ENCODE peak calls at places on chromosome 15, in four cellular contexts. U is CD4-positive, alpha-beta T cell; O is gastrocnemius medialis; K is body of pancreas. V is an unnamed sample.

GRCh38 chr15:33534642-33535041 is 223.9 kb downstream of the RYR3 start:
- DNase-seq in U (no peak), O (no peak), K (no peak), V (no peak)

GRCh38 chr15:75732809-75733451 is 20.3 kb upstream of the CSPG4 start:
- DNase-seq in U (peak), O (peak), K (peak), V (peak)

GRCh38 chr15:93835378-93835777 is 396.0 kb upstream of the MCTP2 start:
- DNase-seq in U (no peak), O (no peak), K (no peak), V (no peak)

GRCh38 chr15:85555875-85556617 is 175.6 kb downstream of the AKAP13 start:
- DNase-seq in U (no peak), O (no peak), K (no peak), V (no peak)

GRCh38 chr15:99450896-99451358 is 114.9 kb upstream of the MEF2A start:
- DNase-seq in U (peak), O (peak), K (no peak), V (peak)

GRCh38 chr15:75861750-75862402 is 18.6 kb downstream of the UBE2Q2 start:
- DNase-seq in U (no peak), O (no peak), K (no peak), V (no peak)

GRCh38 chr15:90407871-90408317 is 19.9 kb downstream of the IQGAP1 start:
- DNase-seq in U (no peak), O (no peak), K (no peak), V (no peak)

GRCh38 chr15:74399511-74400312 is 32.3 kb upstream of the CYP11A1 start:
- DNase-seq in U (peak), O (no peak), K (no peak), V (peak)

GRCh38 chr15:61411941-61412510 is 182.9 kb upstream of the RORA start:
- DNase-seq in U (no peak), O (no peak), K (no peak), V (no peak)

GRCh38 chr15:81514769-81515168 is 140.8 kb upstream of the TMC3 start:
- DNase-seq in U (no peak), O (no peak), K (no peak), V (no peak)

GRCh38 chr15:91909574-91909973 is 56.1 kb downstream of the SLCO3A1 start:
- DNase-seq in U (no peak), O (no peak), K (no peak), V (no peak)

GRCh38 chr15:89378699-89379422 is 44.2 kb upstream of the POLG start:
- DNase-seq in U (no peak), O (no peak), K (no peak), V (no peak)

GRCh38 chr15:26628879-26629529 is 143.9 kb downstream of the GABRB3 start:
- DNase-seq in U (no peak), O (no peak), K (peak), V (no peak)

GRCh38 chr15:51380999-51381806 is 39.7 kb downstream of the GLDN start:
- DNase-seq in U (no peak), O (peak), K (peak), V (peak)

GRCh38 chr15:68447209-68447608 is 15.2 kb upstream of the ITGA11 start:
- DNase-seq in U (no peak), O (no peak), K (no peak), V (no peak)

GRCh38 chr15:90058308-90058707 is 44.0 kb downstream of the IDH2 start:
- DNase-seq in U (no peak), O (no peak), K (no peak), V (no peak)

GRCh38 chr15:41930221-41930866 is 36.5 kb upstream of the SPTBN5 start:
- DNase-seq in U (no peak), O (peak), K (no peak), V (peak)

GRCh38 chr15:74384566-74385441 is 17.4 kb upstream of the CYP11A1 start:
- DNase-seq in U (no peak), O (no peak), K (no peak), V (no peak)

GRCh38 chr15:32887090-32887489 is 169.3 kb downstream of the GREM1 start:
- DNase-seq in U (no peak), O (no peak), K (no peak), V (no peak)

GRCh38 chr15:101618056-101618455 is 34.1 kb downstream of the TM2D3 start:
- DNase-seq in U (no peak), O (no peak), K (no peak), V (no peak)

GRCh38 chr15:58369261-58369699 is 62.5 kb upstream of the LIPC start:
- DNase-seq in U (no peak), O (no peak), K (no peak), V (no peak)

GRCh38 chr15:83920115-83920514 is 266.2 kb downstream of the ADAMTSL3 start:
- DNase-seq in U (no peak), O (no peak), K (no peak), V (peak)

GRCh38 chr15:42084465-42085235 is 9.7 kb downstream of the PLA2G4D start:
- DNase-seq in U (peak), O (peak), K (peak), V (peak)

GRCh38 chr15:90594297-90594696 is 64.6 kb downstream of the CRTC3 start:
- DNase-seq in U (peak), O (peak), K (peak), V (no peak)

GRCh38 chr15:84981711-84982300 is at the start of gene PDE8A:
- DNase-seq in U (peak), O (no peak), K (peak), V (peak)

GRCh38 chr15:41495736-41496599 is 2.3 kb downstream of the ITPKA start:
- DNase-seq in U (no peak), O (no peak), K (peak), V (no peak)

GRCh38 chr15:98976500-98976899 is 31.1 kb downstream of the PGPEP1L start:
- DNase-seq in U (no peak), O (no peak), K (no peak), V (no peak)

GRCh38 chr15:85743392-85744045 is 51.2 kb downstream of the KLHL25 start:
- DNase-seq in U (no peak), O (no peak), K (no peak), V (peak)

GRCh38 chr15:83947156-83947555 is 288.4 kb upstream of the GOLGA6L4 start:
- DNase-seq in U (no peak), O (no peak), K (no peak), V (no peak)

GRCh38 chr15:71348597-71348996 is 233.3 kb downstream of the THSD4 start:
- DNase-seq in U (no peak), O (no peak), K (no peak), V (no peak)

GRCh38 chr15:70569139-70569717 is 194.1 kb downstream of the UACA start:
- DNase-seq in U (no peak), O (no peak), K (peak), V (peak)

GRCh38 chr15:43150171-43150929 is 17.0 kb downstream of the TMEM62 start:
- DNase-seq in U (no peak), O (no peak), K (no peak), V (peak)

GRCh38 chr15:90845201-90845949 is 23.0 kb upstream of the FURIN start:
- DNase-seq in U (no peak), O (no peak), K (no peak), V (peak)

GRCh38 chr15:48358229-48358641 is 27.0 kb downstream of the DUT start:
- DNase-seq in U (no peak), O (no peak), K (no peak), V (no peak)

GRCh38 chr15:75887178-75887577 is 16.5 kb upstream of the FBXO22 start:
- DNase-seq in U (no peak), O (no peak), K (no peak), V (no peak)

GRCh38 chr15:83475551-83475950 is 28.4 kb downstream of the SH3GL3 start:
- DNase-seq in U (no peak), O (no peak), K (no peak), V (peak)

GRCh38 chr15:79966634-79967330 is 4.2 kb downstream of the BCL2A1 start:
- DNase-seq in U (no peak), O (no peak), K (no peak), V (no peak)

GRCh38 chr15:75606711-75607684 is 18.5 kb downstream of the SNUPN start:
- DNase-seq in U (peak), O (no peak), K (no peak), V (no peak)

GRCh38 chr15:95457520-95457919 is 873.0 kb upstream of the NR2F2 start:
- DNase-seq in U (no peak), O (no peak), K (no peak), V (no peak)
- H3K27ac ChIP-seq in U (no peak), O (peak), K (no peak), V (no peak)

DNA sequence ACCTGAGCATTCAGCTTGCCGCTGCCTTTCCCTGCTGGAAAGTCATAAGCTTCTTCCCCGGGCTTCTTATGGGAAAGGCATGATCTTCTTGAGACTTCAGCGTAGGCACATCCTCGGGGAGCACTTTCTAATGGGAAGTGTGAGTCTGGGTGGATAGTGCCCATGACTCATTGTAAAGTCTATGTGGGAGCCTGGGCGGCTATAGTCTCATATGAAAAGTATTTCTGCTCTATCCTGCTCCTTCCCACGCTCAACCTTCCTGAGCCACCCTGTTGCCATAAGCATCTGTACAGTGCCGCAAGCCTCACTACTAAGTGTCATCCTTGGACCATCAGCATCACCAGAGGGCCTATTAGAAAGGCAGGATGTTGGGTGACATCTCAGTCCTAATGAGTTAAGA is 309.9 kb upstream of the THBS1 start:
- DNase-seq in U (no peak), O (no peak), K (no peak), V (no peak)
- H3K27ac ChIP-seq in U (no peak), O (no peak), K (no peak), V (no peak)

DNA sequence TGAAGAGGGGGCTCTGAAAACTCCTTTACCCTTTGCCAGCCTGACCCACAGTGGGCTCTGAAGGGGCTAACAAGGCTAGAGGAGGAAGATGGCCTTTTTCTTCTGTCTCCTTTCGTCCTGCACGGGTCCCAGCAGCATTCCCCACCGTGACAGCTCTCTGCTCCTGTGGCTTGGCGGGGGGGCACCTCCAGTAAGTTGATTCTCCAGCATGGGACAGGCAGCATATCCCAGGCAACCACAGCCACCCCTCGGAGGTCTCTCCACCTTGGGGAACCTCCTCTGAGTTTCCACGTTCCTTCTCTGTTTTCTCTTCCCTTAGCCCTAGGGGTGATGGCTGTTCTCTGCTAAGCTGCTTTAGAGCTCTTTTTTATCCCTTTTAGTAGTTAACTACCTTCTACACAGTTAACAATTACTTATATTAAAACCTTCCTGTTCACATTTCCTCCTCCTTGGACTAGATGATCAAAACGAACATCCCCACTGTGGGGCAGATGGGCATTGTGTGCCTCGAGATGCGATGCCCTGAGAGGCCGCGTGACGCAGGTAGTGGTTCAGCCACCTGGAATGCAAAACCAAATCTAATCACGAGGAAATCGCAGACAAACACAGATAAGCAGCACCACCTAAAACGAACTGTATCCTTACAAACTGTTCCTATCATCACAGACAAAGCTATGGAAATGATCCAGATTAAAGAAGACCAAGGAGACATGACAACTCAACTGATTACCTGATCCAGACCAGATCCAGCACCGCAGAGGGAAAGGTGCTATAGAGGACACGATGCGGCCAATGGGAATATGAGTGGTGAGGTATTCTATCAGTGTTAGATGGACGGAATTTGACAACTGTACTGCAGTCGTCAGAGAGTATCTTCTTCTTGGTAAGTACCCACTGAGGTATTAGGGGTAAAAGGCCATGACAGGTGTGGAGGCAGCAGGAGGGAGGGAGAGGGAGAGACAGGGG is 27.7 kb downstream of the TSPAN3 start:
- DNase-seq in U (no peak), O (no peak), K (no peak), V (no peak)
- H3K27ac ChIP-seq in U (no peak), O (peak), K (no peak), V (no peak)

DNA sequence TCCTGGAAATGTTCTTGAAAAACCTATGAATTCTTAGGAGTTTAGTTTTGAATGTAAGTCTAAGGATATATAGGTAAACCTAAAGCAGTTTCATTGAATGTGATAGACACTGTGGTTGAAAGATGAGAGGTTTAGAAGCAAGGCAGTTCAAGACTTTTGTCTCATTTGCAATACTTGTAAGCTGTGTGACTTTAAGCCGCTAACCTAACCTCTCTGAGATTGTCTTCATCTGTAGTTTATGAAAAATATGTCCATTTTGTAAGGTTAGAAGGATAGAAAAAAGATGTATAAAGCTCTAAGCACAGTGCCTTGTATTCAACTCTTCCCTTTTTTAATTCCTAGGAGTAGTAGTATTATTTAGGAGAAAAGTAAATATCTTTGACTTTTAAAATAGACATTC is 306.6 kb upstream of the ARRDC4 start:
- DNase-seq in U (no peak), O (no peak), K (no peak), V (no peak)
- H3K27ac ChIP-seq in U (no peak), O (no peak), K (no peak), V (no peak)

DNA sequence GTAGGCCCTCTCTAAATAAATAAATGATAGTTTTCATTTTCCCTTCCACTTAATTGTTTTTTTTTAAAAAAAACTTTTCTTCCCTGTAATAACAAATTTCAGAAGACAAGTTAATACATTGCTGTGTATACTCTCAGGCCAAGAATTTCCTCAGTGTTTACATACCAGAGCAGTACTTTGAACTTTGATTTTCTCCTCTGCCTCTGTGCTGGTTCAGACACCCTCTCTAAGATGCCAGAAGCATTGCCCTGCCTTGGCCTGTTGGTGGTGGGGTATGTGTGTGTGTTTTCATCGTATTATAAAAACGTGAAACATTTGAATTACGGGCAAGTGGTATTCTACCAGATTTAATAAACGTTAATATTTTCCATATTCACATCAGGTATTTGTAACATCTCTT is 70.1 kb downstream of the SMAD3 start:
- DNase-seq in U (no peak), O (no peak), K (no peak), V (no peak)
- H3K27ac ChIP-seq in U (peak), O (peak), K (peak), V (no peak)

GRCh38 chr15:72358532-72359180 is 17.2 kb downstream of the HEXA start:
- DNase-seq in U (no peak), O (peak), K (peak), V (peak)
- H3K27ac ChIP-seq in U (peak), O (peak), K (no peak), V (no peak)

DNA sequence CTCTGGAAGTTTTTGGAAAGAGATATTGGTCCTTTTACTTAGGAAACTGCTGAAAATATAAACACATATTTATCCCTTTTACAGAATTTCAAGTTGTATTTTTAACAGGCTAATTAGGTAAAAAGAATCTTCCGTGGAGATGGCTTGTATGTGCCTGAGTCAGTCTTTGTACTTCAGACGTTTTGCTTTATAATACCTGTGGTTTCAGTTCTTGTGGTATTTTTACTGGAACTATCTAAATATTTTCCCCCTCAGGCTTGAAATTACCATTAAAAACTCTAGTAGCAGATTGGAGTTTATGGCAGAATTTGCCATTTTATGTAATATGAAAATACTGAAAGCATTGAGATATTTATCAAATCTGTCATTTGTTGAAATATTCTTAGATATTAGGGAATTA is 151.6 kb upstream of the CGNL1 start:
- DNase-seq in U (no peak), O (no peak), K (no peak), V (no peak)
- H3K27ac ChIP-seq in U (no peak), O (no peak), K (no peak), V (peak)

GRCh38 chr15:47013446-47013845 is 703.9 kb upstream of the SEMA6D start:
- DNase-seq in U (no peak), O (no peak), K (no peak), V (no peak)
- H3K27ac ChIP-seq in U (no peak), O (no peak), K (no peak), V (no peak)